ENCODE peak calls at places on chromosomes 5 and 9, in five cellular contexts. L is activated T-cell treated with anti-CD3 and anti-CD28 coated beads, Interleukin-2, amount 50 U/mL, for 24 hours; Q is neural crest cell; S is adipocyte; C is activated naive CD8-positive, alpha-beta T cell treated with anti-CD3 and anti-CD28 coated beads, Interleukin-2, amount 50 U/mL, for 24 hours. Z is an unnamed sample.

GRCh38 chr5:135236187-135236835 is 162.7 kb downstream of the MACROH2A1 start:
- DNase-seq in Q (no peak), C (no peak), S (no peak), L (peak), Z (no peak)

GRCh38 chr5:176186107-176186506 is 52.1 kb upstream of the SIMC1 start:
- DNase-seq in C (no peak), L (no peak), Q (no peak), S (no peak), Z (no peak)

GRCh38 chr9:74132986-74133385 is 364.1 kb upstream of the RORB start:
- DNase-seq in S (no peak), L (no peak), C (no peak), Q (no peak), Z (no peak)

GRCh38 chr9:92706218-92706940 is 36.4 kb upstream of the IPPK start:
- DNase-seq in L (no peak), S (no peak), C (peak), Q (no peak), Z (peak)

GRCh38 chr9:105438136-105438839 is 9.5 kb upstream of the FSD1L start:
- DNase-seq in S (peak), L (no peak), C (no peak), Q (no peak), Z (no peak)

GRCh38 chr5:32233696-32234447 is 59.8 kb upstream of the GOLPH3 start:
- DNase-seq in Q (no peak), C (no peak), S (peak), L (no peak), Z (no peak)

GRCh38 chr5:54630738-54631369 is 113.3 kb downstream of the SNX18 start:
- DNase-seq in L (no peak), S (peak), Q (no peak), C (no peak), Z (no peak)

GRCh38 chr5:130323804-130324454 is 419.7 kb downstream of the CHSY3 start:
- DNase-seq in L (no peak), S (no peak), C (no peak), Q (no peak), Z (no peak)

GRCh38 chr5:76524101-76524835 is 98.9 kb downstream of the F2RL2 start:
- DNase-seq in C (no peak), S (no peak), Q (no peak), L (no peak), Z (no peak)

GRCh38 chr9:95023217-95024003 is 294.1 kb downstream of the FANCC start:
- DNase-seq in S (peak), C (no peak), L (no peak), Q (no peak), Z (no peak)

GRCh38 chr9:91532325-91532724 is 108.7 kb upstream of the NFIL3 start:
- DNase-seq in C (no peak), S (no peak), L (no peak), Q (no peak), Z (no peak)